ENCODE peak calls at places on chromosomes 4 and X, in ten cellular contexts. B is brain microvascular endothelial cell, K is kidney epithelial cell, W is fibroblast of lung, N is PC-3, U is Panc1, O is prostate gland, D is IMR-90, E is right atrium auricular region, S is psoas muscle. R is an unnamed sample.

GRCh38 chr4:37977471-37978452 is 17.6 kb downstream of the PTTG2 start:
- DNase-seq in S (peak; percentile 89), B (peak; percentile 42), N (peak; percentile 50), D (peak; percentile 55), O (peak; percentile 38), U (no peak), K (no peak), W (peak; percentile 64), E (peak; percentile 84), R (peak; percentile 81)

GRCh38 chr4:150782921-150783320 is 201.0 kb downstream of the MAB21L2 start:
- DNase-seq in D (peak; percentile 4), N (no peak), K (no peak), O (peak; percentile 34), U (no peak), W (peak; percentile 38), E (no peak), S (no peak), B (no peak), R (no peak)

GRCh38 chr4:152534541-152535231 is 1.2 kb downstream of the FBXW7 start:
- DNase-seq in K (no peak), D (no peak), N (no peak), B (no peak), O (no peak), W (peak; percentile 26), S (peak; percentile 63), U (no peak), E (no peak), R (peak; percentile 54)

GRCh38 chr4:80788798-80789197 is 241.7 kb upstream of the BMP3 start:
- DNase-seq in D (peak; percentile 40), W (peak; percentile 24), N (no peak), U (no peak), S (no peak), B (no peak), O (no peak), E (no peak), K (no peak), R (no peak)

GRCh38 chr4:125101706-125102105 is 213.0 kb upstream of the FAT4 start:
- DNase-seq in B (no peak), O (no peak), D (no peak), W (no peak), E (no peak), N (no peak), U (no peak), K (no peak), S (no peak), R (no peak)

GRCh38 chr4:121706595-121707021 is 9.8 kb upstream of the ANXA5 start:
- DNase-seq in E (no peak), W (peak; percentile 96), S (no peak), O (no peak), K (peak; percentile 39), D (peak; percentile 65), N (no peak), B (peak; percentile 76), U (no peak), R (no peak)

GRCh38 chr4:107349266-107349665 is 313.2 kb upstream of the DKK2 start:
- DNase-seq in E (no peak), B (peak; percentile 88), N (no peak), O (no peak), U (no peak), S (no peak), K (peak; percentile 9), D (no peak), W (peak; percentile 80), R (no peak)

GRCh38 chr4:132982151-132982550 is 166.9 kb upstream of the PCDH10 start:
- DNase-seq in D (no peak), U (no peak), K (no peak), W (peak; percentile 66), O (no peak), E (no peak), S (no peak), B (no peak), N (no peak), R (no peak)

GRCh38 chrX:106415276-106415895 is 196.4 kb upstream of the RADX start:
- DNase-seq in N (peak; percentile 50), W (peak; percentile 6), U (no peak), E (no peak), K (no peak), B (peak; percentile 23), D (peak; percentile 13), O (no peak), S (no peak), R (no peak)

GRCh38 chr4:73251384-73251783 is 7.2 kb downstream of the ANKRD17 start:
- DNase-seq in N (no peak), D (no peak), B (no peak), W (no peak), U (no peak), S (no peak), K (no peak), E (no peak), O (no peak), R (no peak)

GRCh38 chr4:73250642-73251041 is 8.0 kb downstream of the ANKRD17 start:
- DNase-seq in W (no peak), D (no peak), S (no peak), U (no peak), B (no peak), K (no peak), E (no peak), O (no peak), N (no peak), R (no peak)

GRCh38 chr4:73248416-73248815 is 10.2 kb downstream of the ANKRD17 start:
- DNase-seq in S (no peak), W (no peak), O (no peak), B (no peak), E (no peak), U (no peak), D (no peak), N (no peak), K (no peak), R (no peak)

GRCh38 chr4:73248821-73249220 is 9.8 kb downstream of the ANKRD17 start:
- DNase-seq in W (no peak), B (no peak), S (no peak), K (no peak), U (no peak), N (no peak), E (no peak), D (no peak), O (no peak), R (no peak)

GRCh38 chr4:73252001-73252400 is 6.6 kb downstream of the ANKRD17 start:
- DNase-seq in E (no peak), B (no peak), W (no peak), N (no peak), O (no peak), K (no peak), U (no peak), D (peak; percentile 23), S (no peak), R (no peak)
- H3K36me3 ChIP-seq in E (no peaks in the 10 kb centered on the region), B (no peaks in the 10 kb centered on the region), W (no peaks in the 10 kb centered on the region), N (peaks cover 15% of the 10 kb centered on the region), O (no peaks in the 10 kb centered on the region), K (no peaks in the 10 kb centered on the region), U (peaks cover 4% of the 10 kb centered on the region), D (peaks cover 3% of the 10 kb centered on the region), S (peaks cover 9% of the 10 kb centered on the region), R (no peaks in the 10 kb centered on the region)

GRCh38 chr4:64157397-64157796 is 251.9 kb downstream of the TECRL start:
- DNase-seq in W (no peak), U (no peak), S (no peak), O (no peak), E (no peak), N (no peak), B (no peak), D (no peak), K (no peak), R (no peak)

GRCh38 chr4:64156253-64156652 is 253.0 kb downstream of the TECRL start:
- DNase-seq in B (no peak), K (no peak), U (no peak), O (no peak), W (no peak), E (no peak), D (no peak), S (no peak), N (no peak), R (no peak)

DNA sequence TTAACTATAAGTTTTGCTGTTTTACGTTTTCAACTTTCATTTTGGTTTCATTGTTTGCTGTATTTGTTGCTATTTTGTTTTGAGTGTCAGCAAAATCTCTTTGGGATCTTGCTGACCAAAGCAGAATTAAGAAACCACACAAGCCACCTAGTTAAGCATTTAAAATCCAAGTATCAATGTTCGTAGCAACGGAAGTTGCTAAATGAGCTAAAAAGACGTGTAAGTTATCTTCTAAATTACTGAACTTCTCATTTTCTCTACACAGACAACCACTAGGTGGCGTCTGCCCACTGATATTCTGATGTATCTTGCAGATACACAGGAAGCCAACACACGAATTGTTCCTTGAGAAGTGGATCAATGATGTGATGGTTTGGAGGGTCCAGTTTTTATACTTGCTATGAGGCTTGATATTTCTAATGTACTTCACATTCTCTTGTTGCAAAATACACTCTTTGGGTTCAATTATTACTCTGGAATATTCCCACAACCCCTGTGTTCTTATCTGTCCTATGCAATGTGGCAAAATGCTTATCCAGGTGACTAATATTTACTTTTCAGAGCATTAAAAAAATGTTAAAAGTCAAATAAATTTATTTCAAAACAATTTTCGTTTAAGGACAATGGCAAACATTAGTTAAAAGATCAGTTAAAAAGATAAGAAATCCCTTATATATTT is 250.5 kb downstream of the TECRL start:
- DNase-seq in S (no peak), O (peak; percentile 63), N (peak; percentile 90), W (peak; percentile 36), D (peak; percentile 22), B (peak; percentile 42), K (peak; percentile 10), U (peak; percentile 32), E (no peak), R (no peak)
- TF ChIP-seq CTCF in S (peak; percentile 77), O (peak; percentile 62), N (peak; percentile 98), W (peak; percentile 68), D (peak; percentile 57), B (peak; percentile 67), K (peak; percentile 81), U (peak; percentile 59), E (peak; percentile 61), R (peak; percentile 76)

DNA sequence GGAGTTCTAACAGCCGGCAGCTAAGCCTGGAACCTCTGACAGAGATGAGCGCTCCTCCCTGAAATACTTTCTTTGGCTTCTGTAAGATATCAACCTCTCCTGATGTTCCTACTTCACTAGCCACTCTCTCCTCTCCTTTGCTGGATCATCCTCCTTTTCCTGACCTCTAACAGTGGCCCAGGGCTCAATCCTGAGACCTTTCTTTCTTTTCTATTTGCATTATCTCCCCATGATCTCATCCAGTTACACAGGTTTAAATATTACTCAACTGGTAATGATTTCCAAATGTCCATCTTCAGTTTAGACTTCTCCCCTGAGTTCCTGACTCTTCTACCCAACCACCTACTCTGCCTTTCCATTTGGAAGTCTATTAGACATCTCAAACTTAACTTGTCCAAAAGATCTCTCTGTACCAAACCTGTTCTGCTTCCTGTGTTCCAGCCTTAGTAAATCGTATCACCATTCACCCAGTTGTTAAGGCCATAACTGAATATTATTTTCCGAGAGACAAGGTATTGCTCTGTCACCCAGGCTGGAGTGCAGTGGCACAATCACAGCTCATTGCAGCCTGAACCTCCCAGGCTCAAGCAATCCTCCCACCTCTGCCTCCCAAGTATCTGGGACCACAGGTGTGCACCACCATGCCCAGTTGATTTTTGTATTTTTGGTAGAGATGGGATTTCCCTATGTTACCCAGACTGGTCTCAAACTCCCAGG is 41.1 kb downstream of the RFC1 start:
- DNase-seq in B (no peak), W (no peak), O (no peak), U (no peak), K (no peak), N (no peak), S (no peak), D (no peak), E (no peak), R (no peak)
- H3K36me3 ChIP-seq in B (no peaks in the 10 kb centered on the region), W (peaks cover 1% of the 10 kb centered on the region), O (no peaks in the 10 kb centered on the region), U (no peaks in the 10 kb centered on the region), K (no peaks in the 10 kb centered on the region), N (peaks cover 4% of the 10 kb centered on the region), S (peaks cover 56% of the 10 kb centered on the region), D (peaks cover 3% of the 10 kb centered on the region), E (peaks cover 25% of the 10 kb centered on the region), R (peaks cover 2% of the 10 kb centered on the region)

GRCh38 chrX:135327299-135327698 is 18.0 kb downstream of the ETDC start:
- DNase-seq in S (no peak), K (peak; percentile 31), D (peak; percentile 94), N (peak; percentile 73), U (no peak), W (peak; percentile 88), O (no peak), E (no peak), B (peak; percentile 87), R (no peak)
- TF ChIP-seq CTCF in S (no peak), K (no peak), D (peak; percentile 4), N (no peak), U (no peak), W (no peak), O (no peak), E (no peak), B (peak; percentile 17), R (no peak)

R was measured in GM06990.